ENCODE peak calls at places on chromosomes 16 and 17, in nine cellular contexts. O, C, S, B, E, N, A, J and R are unnamed samples.
A peak's percentile ranks its signal among the peaks of the same experiment; 100 is the strongest.

GRCh38 chr16:79713609-79714309 is 113.2 kb upstream of the MAF start:
- DNase-seq in A (no peak), C (no peak), S (no peak), J (no peak), O (no peak), E (no peak), N (no peak), B (no peak), R (no peak)

GRCh38 chr16:30335598-30336474 is 19.3 kb downstream of the CD2BP2 start:
- DNase-seq in O (no peak), S (peak; percentile 34), A (no peak), E (no peak), J (no peak), B (no peak), N (peak; percentile 44), C (no peak), R (no peak)

GRCh38 chr17:79088997-79089328 is 14.3 kb downstream of the ENGASE start:
- DNase-seq in O (no peak), N (no peak), E (no peak), A (no peak), B (no peak), S (no peak), J (no peak), C (no peak), R (no peak)

GRCh38 chr17:48195910-48196309 is 88.3 kb downstream of the SNX11 start:
- DNase-seq in N (no peak), C (no peak), A (no peak), O (no peak), S (no peak), J (no peak), E (no peak), B (no peak), R (no peak)

GRCh38 chr17:45029758-45030423 is 21.5 kb downstream of the DCAKD start:
- DNase-seq in O (no peak), J (no peak), E (no peak), A (no peak), N (no peak), C (no peak), S (no peak), B (no peak), R (no peak)

GRCh38 chr16:54519161-54519685 is 232.6 kb upstream of the IRX3 start:
- DNase-seq in C (no peak), B (no peak), O (no peak), J (no peak), E (no peak), A (no peak), S (no peak), N (no peak), R (no peak)

GRCh38 chr17:40992666-40993065 is 1.3 kb downstream of the KRTAP3-3 start:
- DNase-seq in N (no peak), A (no peak), B (no peak), E (no peak), J (no peak), C (no peak), O (no peak), S (no peak), R (no peak)

GRCh38 chr16:71339481-71340171 is 18.9 kb upstream of the CALB2 start:
- DNase-seq in C (no peak), E (no peak), S (no peak), N (no peak), O (no peak), A (no peak), B (no peak), J (no peak), R (no peak)

GRCh38 chr17:38591759-38592241 is 14.0 kb downstream of the SRCIN1 start:
- DNase-seq in S (no peak), A (no peak), B (no peak), E (no peak), O (no peak), N (peak; percentile 44), C (peak; percentile 65), J (no peak), R (no peak)

GRCh38 chr17:30449480-30449879 is 27.7 kb upstream of the GOSR1 start:
- DNase-seq in J (no peak), O (no peak), N (peak; percentile 81), C (no peak), E (no peak), B (no peak), S (peak; percentile 73), A (no peak), R (no peak)

GRCh38 chr17:49699967-49700575 is 7.7 kb downstream of the SLC35B1 start:
- DNase-seq in S (no peak), A (no peak), O (no peak), E (no peak), B (no peak), J (no peak), C (no peak), N (no peak), R (no peak)

GRCh38 chr17:71118039-71118438 is 948.7 kb downstream of the KCNJ2 start:
- DNase-seq in J (no peak), C (no peak), N (no peak), E (peak; percentile 2), S (peak; percentile 18), O (no peak), A (no peak), B (no peak), R (no peak)

GRCh38 chr17:14775761-14776492 is 475.0 kb downstream of the HS3ST3B1 start:
- DNase-seq in E (no peak), N (peak; percentile 73), J (peak; percentile 53), O (no peak), C (no peak), S (no peak), A (no peak), B (no peak), R (no peak)

GRCh38 chr17:50194441-50195195 is 6.8 kb downstream of the COL1A1 start:
- DNase-seq in O (no peak), S (no peak), N (no peak), J (no peak), A (no peak), B (no peak), C (no peak), E (no peak), R (no peak)

GRCh38 chr17:19502517-19502916 is 31.1 kb upstream of the SLC47A1 start:
- DNase-seq in N (no peak), S (no peak), E (no peak), O (no peak), B (no peak), J (no peak), A (no peak), C (no peak), R (no peak)

GRCh38 chr16:14061732-14062259 is 9.3 kb upstream of the MRTFB start:
- DNase-seq in J (no peak), E (no peak), B (no peak), A (no peak), O (no peak), N (no peak), C (no peak), S (no peak), R (no peak)

GRCh38 chr17:17793378-17794214 is 43.2 kb downstream of the SREBF1 start:
- DNase-seq in S (no peak), E (no peak), N (no peak), J (no peak), C (no peak), B (no peak), O (no peak), A (no peak), R (no peak)

GRCh38 chr17:60442271-60443201 is 20.2 kb downstream of the CHCT1 start:
- DNase-seq in S (peak; percentile 27), A (no peak), B (no peak), J (no peak), N (no peak), O (no peak), C (no peak), E (no peak), R (no peak)

GRCh38 chr16:58422809-58423208 is 30.5 kb downstream of the GINS3 start:
- DNase-seq in C (no peak), O (no peak), B (no peak), N (no peak), S (no peak), A (no peak), E (no peak), J (no peak), R (no peak)

GRCh38 chr16:26599786-26600107 is 467.0 kb upstream of the C16orf82 start:
- DNase-seq in B (no peak), O (no peak), J (no peak), C (no peak), A (no peak), S (no peak), N (no peak), E (no peak), R (no peak)

GRCh38 chr17:39653662-39654331 is 11.4 kb upstream of the TCAP start:
- DNase-seq in N (peak; percentile 46), O (no peak), J (no peak), E (peak; percentile 70), A (no peak), S (peak; percentile 37), B (no peak), C (peak; percentile 80), R (no peak)
- H3K4me3 ChIP-seq in N (no peak overlapping the region), O (no peak overlapping the region), J (no peak overlapping the region), E (no peak overlapping the region), A (no peak overlapping the region), S (no peak overlapping the region), B (no peak overlapping the region), C (no peak overlapping the region), R (no peak overlapping the region)

DNA sequence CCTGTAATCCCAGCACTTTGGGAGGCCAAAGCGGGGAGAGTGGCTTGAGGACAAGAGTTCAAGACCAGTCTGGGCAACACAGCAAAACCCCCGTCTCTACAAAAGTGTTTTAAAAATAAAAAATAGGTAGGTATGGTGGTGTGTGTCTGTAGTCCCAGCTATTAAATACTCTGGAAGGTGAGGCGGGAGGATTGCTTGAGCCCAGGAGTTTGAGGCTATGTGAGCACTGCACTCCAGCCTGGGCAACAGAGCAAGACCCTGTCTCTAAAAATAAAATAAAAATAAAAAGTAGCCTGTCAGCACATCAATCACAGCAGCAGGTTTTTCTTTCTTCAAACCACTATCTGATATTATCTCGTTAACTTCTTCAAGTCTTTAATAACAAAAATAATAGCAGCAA is 1.6 kb downstream of the USP31 start:
- DNase-seq in C (no peak), A (no peak), S (no peak), J (no peak), B (no peak), O (no peak), N (no peak), E (no peak), R (no peak)
- H3K4me3 ChIP-seq in C (peak overlapping the region; percentile 86), A (peak overlapping the region; percentile 80), S (no peak overlapping the region), J (no peak overlapping the region), B (no peak overlapping the region), O (peak overlapping the region; percentile 92), N (no peak overlapping the region), E (peak overlapping the region; percentile 58), R (no peak overlapping the region)

DNA sequence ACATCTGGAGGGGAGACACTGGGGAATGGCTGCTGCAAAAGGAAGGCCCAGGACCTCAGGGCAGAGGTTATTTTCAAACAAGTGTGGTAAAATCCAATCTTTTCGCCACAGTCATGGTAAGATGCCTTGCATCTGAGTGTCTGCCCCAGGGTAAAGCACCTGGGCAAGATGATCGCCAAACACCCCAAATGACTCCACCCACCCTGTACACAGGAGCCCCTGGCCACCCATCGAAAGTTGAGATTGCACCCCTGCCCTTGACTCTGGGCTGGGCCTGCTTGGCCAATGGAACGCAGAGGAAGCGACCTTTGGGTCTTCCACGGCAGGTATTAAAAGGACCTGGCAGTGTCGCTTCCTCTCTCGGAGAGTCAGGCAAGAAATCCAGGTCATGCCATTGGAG is 88.8 kb downstream of the C16orf95 start:
- DNase-seq in N (no peak), C (no peak), S (no peak), E (no peak), B (no peak), O (no peak), J (no peak), A (no peak), R (no peak)
- H3K4me3 ChIP-seq in N (no peak overlapping the region), C (no peak overlapping the region), S (no peak overlapping the region), E (no peak overlapping the region), B (no peak overlapping the region), O (no peak overlapping the region), J (no peak overlapping the region), A (no peak overlapping the region), R (no peak overlapping the region)

GRCh38 chr16:247027-247426 is 12.4 kb downstream of the FAM234A start:
- DNase-seq in E (no peak), J (no peak), B (no peak), A (no peak), O (no peak), S (no peak), N (no peak), C (no peak), R (no peak)
- H3K4me3 ChIP-seq in E (no peak overlapping the region), J (no peak overlapping the region), B (no peak overlapping the region), A (no peak overlapping the region), O (no peak overlapping the region), S (no peak overlapping the region), N (no peak overlapping the region), C (no peak overlapping the region), R (no peak overlapping the region)